ENCODE peak calls at places on chromosome 13, in four cellular contexts. P is suprapubic skin, U is uterus, I is adrenal gland. V is an unnamed sample.

GRCh38 chr13:98427331-98427995 is 149.4 kb downstream of the STK24 start:
- DNase-seq in U (no peak), I (no peak), P (no peak), V (no peak)

GRCh38 chr13:46324976-46325375 is 62.1 kb downstream of the RUBCNL start:
- DNase-seq in I (no peak), P (no peak), U (no peak), V (no peak)

GRCh38 chr13:35143123-35143522 is 201.1 kb downstream of the NBEA start:
- DNase-seq in U (no peak), P (no peak), I (no peak), V (no peak)

GRCh38 chr13:29845440-29846056 is 4.9 kb downstream of the UBL3 start:
- DNase-seq in I (no peak), P (no peak), U (no peak), V (no peak)

GRCh38 chr13:111644750-111645149 is 324.3 kb downstream of the TEX29 start:
- DNase-seq in P (no peak), U (no peak), I (no peak), V (no peak)

GRCh38 chr13:19782049-19782726 is 557 bp downstream of the PSPC1 start:
- DNase-seq in P (peak; percentile 77), I (peak; percentile 79), U (peak; percentile 47), V (peak; percentile 70)

GRCh38 chr13:75414036-75414827 is 67.7 kb downstream of the TBC1D4 start:
- DNase-seq in U (no peak), P (no peak), I (no peak), V (no peak)

GRCh38 chr13:64709079-64709478 is 2521.1 kb downstream of the PCDH9 start:
- DNase-seq in P (no peak), U (no peak), I (no peak), V (no peak)

GRCh38 chr13:32594339-32594738 is 8.1 kb downstream of the PDS5B start:
- DNase-seq in P (no peak), U (no peak), I (no peak), V (no peak)

GRCh38 chr13:34086281-34086680 is 268.3 kb downstream of the RFC3 start:
- DNase-seq in P (no peak), U (no peak), I (no peak), V (no peak)

GRCh38 chr13:28719227-28719562 is 425 bp upstream of the SLC46A3 start:
- DNase-seq in P (no peak), I (no peak), U (no peak), V (no peak)

GRCh38 chr13:28719656-28720055 is 886 bp upstream of the SLC46A3 start:
- DNase-seq in I (no peak), U (no peak), P (no peak), V (no peak)

GRCh38 chr13:28718186-28718537 is 608 bp downstream of the SLC46A3 start:
- DNase-seq in P (no peak), I (no peak), U (no peak), V (no peak)

GRCh38 chr13:28717170-28717569 is 1.6 kb downstream of the SLC46A3 start:
- DNase-seq in I (no peak), U (no peak), P (no peak), V (no peak)

GRCh38 chr13:28718538-28719226 is at the start of gene SLC46A3:
- DNase-seq in P (peak; percentile 99), U (peak; percentile 99), I (peak; percentile 100), V (peak; percentile 88)
- TF ChIP-seq POLR2A in P (no peak), U (no peak), I (peak; percentile 79), V (peak; percentile 71)

DNA sequence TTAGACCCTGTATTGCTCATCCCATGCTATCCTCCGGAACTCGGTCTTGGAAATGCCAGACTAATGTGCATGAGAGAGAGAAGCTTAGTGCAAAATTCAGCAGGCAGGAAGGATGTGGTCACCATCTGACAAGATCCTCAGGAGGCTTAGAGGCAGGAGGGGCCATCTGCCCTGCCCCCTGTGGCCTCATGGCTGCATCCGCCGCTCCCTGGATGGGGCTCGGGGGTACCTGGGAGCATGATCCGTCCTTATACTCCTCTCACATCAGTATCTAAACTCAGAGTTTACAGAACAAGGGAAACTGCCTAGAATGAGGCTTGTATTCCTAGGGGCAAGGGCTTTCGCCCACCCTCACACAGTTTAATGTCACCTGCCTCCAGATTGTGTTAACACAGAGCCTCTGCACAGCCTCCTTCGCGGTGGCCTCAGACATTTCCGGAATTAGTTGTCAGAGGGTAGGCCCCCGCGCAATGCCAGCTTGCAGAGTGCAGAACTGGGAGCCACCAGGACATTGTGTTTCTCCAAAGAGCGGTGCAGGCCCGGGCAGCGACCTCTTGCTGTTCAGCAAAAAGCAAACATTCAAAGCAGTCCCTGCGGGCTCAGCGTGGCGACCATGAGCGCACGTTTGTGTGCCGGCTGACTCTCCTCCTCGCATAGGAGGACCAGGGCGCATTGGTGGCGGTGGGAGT is 39.2 kb downstream of the GPR12 start:
- DNase-seq in I (no peak), P (no peak), U (no peak), V (no peak)
- TF ChIP-seq POLR2A in I (no peak), P (no peak), U (no peak), V (no peak)

DNA sequence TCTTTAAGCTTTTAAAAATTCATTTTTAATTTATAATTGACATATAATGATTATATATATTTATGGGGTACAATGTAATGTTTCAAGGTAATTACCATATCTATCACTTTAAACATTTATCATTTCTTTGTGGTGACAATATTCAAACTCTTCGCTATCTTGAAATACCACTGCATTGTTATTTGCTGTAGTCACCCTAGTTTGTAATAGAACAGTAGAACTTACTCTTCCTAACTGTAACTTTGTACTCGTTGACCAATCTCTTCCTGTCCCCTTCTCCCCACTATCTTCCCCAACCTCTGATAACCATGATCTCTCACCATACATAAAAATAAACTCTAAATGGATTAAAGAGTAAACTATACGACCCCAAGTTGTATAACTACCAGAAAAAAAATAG is 20.4 kb downstream of the COG6 start:
- DNase-seq in P (no peak), U (no peak), I (no peak), V (no peak)
- TF ChIP-seq POLR2A in P (no peak), U (no peak), I (no peak), V (no peak)

DNA sequence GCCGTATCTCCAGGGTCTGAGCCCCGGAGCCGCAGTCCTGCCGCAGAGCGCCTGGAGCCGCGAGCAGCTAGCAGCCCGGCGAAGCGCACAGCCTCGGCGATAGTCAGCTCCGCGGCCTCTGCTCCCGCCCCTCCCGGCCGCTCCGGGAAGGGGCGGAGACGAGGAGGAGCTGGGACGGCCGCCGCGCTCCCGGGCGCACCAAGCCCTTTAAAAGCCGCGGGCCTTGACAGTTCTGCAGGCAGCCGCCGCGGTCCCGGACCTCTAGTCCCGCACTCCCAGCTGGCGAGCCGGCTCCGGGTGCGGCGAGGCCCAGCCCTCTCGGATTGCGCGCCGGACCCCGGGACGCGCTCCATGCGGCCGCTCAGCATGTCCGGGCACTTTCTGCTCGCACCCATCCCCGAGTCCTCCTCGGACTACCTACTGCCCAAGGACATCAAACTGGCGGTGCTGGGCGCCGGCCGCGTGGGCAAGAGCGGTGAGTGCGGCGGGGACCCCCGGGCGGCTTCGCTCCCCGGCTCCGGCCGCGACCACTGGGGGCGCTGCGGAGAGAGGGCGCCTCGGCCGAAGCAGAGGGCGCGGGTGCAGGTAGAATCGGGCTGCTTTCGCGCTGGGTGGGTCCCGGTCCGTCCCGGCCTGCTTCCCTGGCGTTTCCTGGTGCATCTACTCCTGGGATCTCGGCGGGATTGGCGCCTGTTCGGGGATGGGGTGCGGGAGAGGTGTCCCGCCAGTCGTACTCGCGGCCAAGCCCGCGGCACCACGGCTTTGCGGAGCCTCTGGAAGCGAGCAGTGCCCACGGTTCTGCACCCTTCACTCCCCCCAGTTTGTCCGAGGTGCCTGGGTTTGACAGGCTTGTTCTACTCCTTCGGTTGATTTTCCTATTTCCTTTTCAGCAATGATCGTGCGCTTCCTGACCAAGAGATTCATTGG is at the start of gene RASL11A:
- DNase-seq in P (peak; percentile 87), U (peak; percentile 86), I (peak; percentile 93), V (peak; percentile 88)
- TF ChIP-seq POLR2A in P (peak; percentile 82), U (peak; percentile 81), I (peak; percentile 93), V (peak; percentile 52)

GRCh38 chr13:110306960-110307696 is at the start of the genes COL4A1 and COL4A2:
- DNase-seq in P (no peak), I (peak; percentile 77), U (peak; percentile 86), V (no peak)
- TF ChIP-seq POLR2A in P (peak; percentile 41), I (peak; percentile 60), U (peak; percentile 99), V (no peak)

GRCh38 chr13:112990783-112991182 is 21.8 kb downstream of the MCF2L start:
- DNase-seq in I (peak; percentile 81), U (no peak), P (no peak), V (no peak)
- TF ChIP-seq POLR2A in I (no peak), U (no peak), P (no peak), V (no peak)

DNA sequence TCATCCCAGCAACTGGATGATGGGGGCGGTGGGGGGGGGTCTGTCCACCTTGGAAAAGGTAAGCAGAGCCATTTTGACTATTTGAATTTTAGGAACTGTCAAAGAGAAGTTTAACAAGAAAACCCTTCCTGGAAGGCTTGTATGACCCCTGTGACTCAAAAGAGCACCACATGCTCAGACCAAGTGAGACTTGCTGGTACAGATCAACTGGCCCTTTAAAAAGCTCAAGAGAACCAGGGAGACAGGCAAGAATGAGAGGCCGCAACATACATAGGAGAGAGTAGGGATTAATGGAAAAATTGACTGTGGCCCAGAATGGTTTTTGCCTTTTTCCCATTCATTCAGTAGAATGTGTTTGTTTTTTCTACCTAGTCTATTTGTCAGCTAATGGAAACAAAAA is 26.2 kb upstream of the ATP8A2 start:
- DNase-seq in U (no peak), I (no peak), P (no peak), V (no peak)
- TF ChIP-seq POLR2A in U (no peak), I (no peak), P (no peak), V (no peak)

GRCh38 chr13:41973247-41973741 is 12.4 kb upstream of the VWA8 start:
- DNase-seq in I (no peak), U (no peak), P (no peak), V (no peak)
- TF ChIP-seq POLR2A in I (no peak), U (no peak), P (no peak), V (no peak)

GRCh38 chr13:97139704-97140103 is 82.4 kb upstream of the MBNL2 start:
- DNase-seq in I (no peak), U (no peak), P (no peak), V (no peak)

GRCh38 chr13:97145057-97145456 is 77.1 kb upstream of the MBNL2 start:
- DNase-seq in P (no peak), I (no peak), U (no peak), V (no peak)

GRCh38 chr13:97140611-97141010 is 81.5 kb upstream of the MBNL2 start:
- DNase-seq in I (no peak), U (no peak), P (no peak), V (no peak)

GRCh38 chr13:97142452-97142851 is 79.7 kb upstream of the MBNL2 start:
- DNase-seq in U (no peak), I (peak; percentile 77), P (no peak), V (no peak)

GRCh38 chr13:97141564-97142005 is 80.5 kb upstream of the MBNL2 start:
- DNase-seq in I (peak; percentile 86), P (peak; percentile 65), U (peak; percentile 28), V (no peak)
- TF ChIP-seq POLR2A in I (peak; percentile 37), P (no peak), U (no peak), V (no peak)